ENCODE peak calls at places on chromosomes 7 and 10, in eight cellular contexts. One of them, this sample, is unnamed.

GRCh38 chr7:95621404-95621803 is 25.1 kb upstream of the PDK4 start:
- DNase-seq in ureter: no peak
- DNase-seq in activated CD8-positive, alpha-beta memory T cell treated with anti-CD3 and anti-CD28 coated beads for 24 hours: no peak
- DNase-seq in fibroblast of villous mesenchyme: no peak
- DNase-seq in right atrium auricular region: no peak
- DNase-seq in pancreas: no peak
- DNase-seq in CD8-positive, alpha-beta T cell: no peak
- DNase-seq in stimulated activated CD8-positive, alpha-beta memory T cell treated with anti-CD3 and anti-CD28 coated beads, Interleukin-7, amount 100 ng/mL, for 1 hour: no peak
- DNase-seq in this sample: no peak

GRCh38 chr7:116395125-116395791 is 104.3 kb upstream of the CAV2 start:
- DNase-seq in ureter: no peak
- DNase-seq in activated CD8-positive, alpha-beta memory T cell treated with anti-CD3 and anti-CD28 coated beads for 24 hours: no peak
- DNase-seq in fibroblast of villous mesenchyme: peak; percentile 81
- DNase-seq in right atrium auricular region: no peak
- DNase-seq in pancreas: no peak
- DNase-seq in CD8-positive, alpha-beta T cell: no peak
- DNase-seq in stimulated activated CD8-positive, alpha-beta memory T cell treated with anti-CD3 and anti-CD28 coated beads, Interleukin-7, amount 100 ng/mL, for 1 hour: no peak
- DNase-seq in this sample: peak; percentile 92

GRCh38 chr10:69232252-69232651 is 12.1 kb downstream of the HKDC1 start:
- DNase-seq in ureter: no peak
- DNase-seq in activated CD8-positive, alpha-beta memory T cell treated with anti-CD3 and anti-CD28 coated beads for 24 hours: no peak
- DNase-seq in fibroblast of villous mesenchyme: peak; percentile 68
- DNase-seq in right atrium auricular region: no peak
- DNase-seq in pancreas: no peak
- DNase-seq in CD8-positive, alpha-beta T cell: no peak
- DNase-seq in stimulated activated CD8-positive, alpha-beta memory T cell treated with anti-CD3 and anti-CD28 coated beads, Interleukin-7, amount 100 ng/mL, for 1 hour: no peak
- DNase-seq in this sample: peak; percentile 76

GRCh38 chr7:107785170-107785569 is 17.9 kb downstream of the SLC26A3 start:
- DNase-seq in ureter: no peak
- DNase-seq in activated CD8-positive, alpha-beta memory T cell treated with anti-CD3 and anti-CD28 coated beads for 24 hours: no peak
- DNase-seq in fibroblast of villous mesenchyme: no peak
- DNase-seq in right atrium auricular region: no peak
- DNase-seq in pancreas: no peak
- DNase-seq in CD8-positive, alpha-beta T cell: no peak
- DNase-seq in stimulated activated CD8-positive, alpha-beta memory T cell treated with anti-CD3 and anti-CD28 coated beads, Interleukin-7, amount 100 ng/mL, for 1 hour: no peak
- DNase-seq in this sample: no peak

GRCh38 chr10:98266647-98267046 is 1.3 kb downstream of the LOXL4 start:
- DNase-seq in ureter: no peak
- DNase-seq in activated CD8-positive, alpha-beta memory T cell treated with anti-CD3 and anti-CD28 coated beads for 24 hours: no peak
- DNase-seq in fibroblast of villous mesenchyme: no peak
- DNase-seq in right atrium auricular region: no peak
- DNase-seq in pancreas: no peak
- DNase-seq in CD8-positive, alpha-beta T cell: no peak
- DNase-seq in stimulated activated CD8-positive, alpha-beta memory T cell treated with anti-CD3 and anti-CD28 coated beads, Interleukin-7, amount 100 ng/mL, for 1 hour: no peak
- DNase-seq in this sample: no peak

GRCh38 chr10:60162631-60163030 is 227.0 kb downstream of the ANK3 start:
- DNase-seq in ureter: no peak
- DNase-seq in activated CD8-positive, alpha-beta memory T cell treated with anti-CD3 and anti-CD28 coated beads for 24 hours: no peak
- DNase-seq in fibroblast of villous mesenchyme: no peak
- DNase-seq in right atrium auricular region: no peak
- DNase-seq in pancreas: no peak
- DNase-seq in CD8-positive, alpha-beta T cell: no peak
- DNase-seq in stimulated activated CD8-positive, alpha-beta memory T cell treated with anti-CD3 and anti-CD28 coated beads, Interleukin-7, amount 100 ng/mL, for 1 hour: no peak
- DNase-seq in this sample: no peak

GRCh38 chr7:112654322-112655216 is 135.6 kb downstream of the TMEM168 start:
- DNase-seq in ureter: no peak
- DNase-seq in activated CD8-positive, alpha-beta memory T cell treated with anti-CD3 and anti-CD28 coated beads for 24 hours: no peak
- DNase-seq in fibroblast of villous mesenchyme: peak; percentile 66
- DNase-seq in right atrium auricular region: no peak
- DNase-seq in pancreas: no peak
- DNase-seq in CD8-positive, alpha-beta T cell: no peak
- DNase-seq in stimulated activated CD8-positive, alpha-beta memory T cell treated with anti-CD3 and anti-CD28 coated beads, Interleukin-7, amount 100 ng/mL, for 1 hour: no peak
- DNase-seq in this sample: peak; percentile 9

GRCh38 chr10:21076381-21076780 is 179.3 kb upstream of the NEBL start:
- DNase-seq in ureter: no peak
- DNase-seq in activated CD8-positive, alpha-beta memory T cell treated with anti-CD3 and anti-CD28 coated beads for 24 hours: no peak
- DNase-seq in fibroblast of villous mesenchyme: no peak
- DNase-seq in right atrium auricular region: no peak
- DNase-seq in pancreas: no peak
- DNase-seq in CD8-positive, alpha-beta T cell: no peak
- DNase-seq in stimulated activated CD8-positive, alpha-beta memory T cell treated with anti-CD3 and anti-CD28 coated beads, Interleukin-7, amount 100 ng/mL, for 1 hour: no peak
- DNase-seq in this sample: peak; percentile 84

GRCh38 chr7:132838313-132838712 is 243.6 kb downstream of the CHCHD3 start:
- DNase-seq in ureter: no peak
- DNase-seq in activated CD8-positive, alpha-beta memory T cell treated with anti-CD3 and anti-CD28 coated beads for 24 hours: no peak
- DNase-seq in fibroblast of villous mesenchyme: no peak
- DNase-seq in right atrium auricular region: no peak
- DNase-seq in pancreas: no peak
- DNase-seq in CD8-positive, alpha-beta T cell: no peak
- DNase-seq in stimulated activated CD8-positive, alpha-beta memory T cell treated with anti-CD3 and anti-CD28 coated beads, Interleukin-7, amount 100 ng/mL, for 1 hour: no peak
- DNase-seq in this sample: no peak

GRCh38 chr7:149090397-149091195 is at the start of gene ZNF786:
- DNase-seq in ureter: peak; percentile 88
- DNase-seq in activated CD8-positive, alpha-beta memory T cell treated with anti-CD3 and anti-CD28 coated beads for 24 hours: peak; percentile 97
- DNase-seq in fibroblast of villous mesenchyme: peak; percentile 87
- DNase-seq in right atrium auricular region: peak; percentile 79
- DNase-seq in pancreas: peak; percentile 87
- DNase-seq in CD8-positive, alpha-beta T cell: peak; percentile 88
- DNase-seq in stimulated activated CD8-positive, alpha-beta memory T cell treated with anti-CD3 and anti-CD28 coated beads, Interleukin-7, amount 100 ng/mL, for 1 hour: peak; percentile 79
- DNase-seq in this sample: peak; percentile 82

GRCh38 chr10:97037365-97038361 is 148.1 kb downstream of the SLIT1 start:
- DNase-seq in ureter: peak; percentile 85
- DNase-seq in activated CD8-positive, alpha-beta memory T cell treated with anti-CD3 and anti-CD28 coated beads for 24 hours: peak; percentile 88
- DNase-seq in fibroblast of villous mesenchyme: peak; percentile 72
- DNase-seq in right atrium auricular region: peak; percentile 83
- DNase-seq in pancreas: peak; percentile 88
- DNase-seq in CD8-positive, alpha-beta T cell: peak; percentile 55
- DNase-seq in stimulated activated CD8-positive, alpha-beta memory T cell treated with anti-CD3 and anti-CD28 coated beads, Interleukin-7, amount 100 ng/mL, for 1 hour: peak; percentile 35
- DNase-seq in this sample: peak; percentile 62

GRCh38 chr10:88437411-88437810 is 145.7 kb downstream of the RNLS start:
- DNase-seq in ureter: no peak
- DNase-seq in activated CD8-positive, alpha-beta memory T cell treated with anti-CD3 and anti-CD28 coated beads for 24 hours: no peak
- DNase-seq in fibroblast of villous mesenchyme: peak; percentile 20
- DNase-seq in right atrium auricular region: no peak
- DNase-seq in pancreas: no peak
- DNase-seq in CD8-positive, alpha-beta T cell: no peak
- DNase-seq in stimulated activated CD8-positive, alpha-beta memory T cell treated with anti-CD3 and anti-CD28 coated beads, Interleukin-7, amount 100 ng/mL, for 1 hour: no peak
- DNase-seq in this sample: no peak

GRCh38 chr10:105952153-105952552 is 1212.4 kb downstream of the SORCS1 start:
- DNase-seq in ureter: peak; percentile 44
- DNase-seq in activated CD8-positive, alpha-beta memory T cell treated with anti-CD3 and anti-CD28 coated beads for 24 hours: no peak
- DNase-seq in fibroblast of villous mesenchyme: peak; percentile 37
- DNase-seq in right atrium auricular region: no peak
- DNase-seq in pancreas: peak; percentile 8
- DNase-seq in CD8-positive, alpha-beta T cell: no peak
- DNase-seq in stimulated activated CD8-positive, alpha-beta memory T cell treated with anti-CD3 and anti-CD28 coated beads, Interleukin-7, amount 100 ng/mL, for 1 hour: no peak
- DNase-seq in this sample: peak; percentile 72

GRCh38 chr7:30468791-30469190 is 9.8 kb downstream of the NOD1 start:
- DNase-seq in ureter: no peak
- DNase-seq in activated CD8-positive, alpha-beta memory T cell treated with anti-CD3 and anti-CD28 coated beads for 24 hours: peak; percentile 45
- DNase-seq in fibroblast of villous mesenchyme: peak; percentile 90
- DNase-seq in right atrium auricular region: peak; percentile 75
- DNase-seq in pancreas: no peak
- DNase-seq in CD8-positive, alpha-beta T cell: no peak
- DNase-seq in stimulated activated CD8-positive, alpha-beta memory T cell treated with anti-CD3 and anti-CD28 coated beads, Interleukin-7, amount 100 ng/mL, for 1 hour: no peak
- DNase-seq in this sample: peak; percentile 97

GRCh38 chr7:1810961-1811849 is 141.1 kb downstream of the ELFN1 start:
- DNase-seq in ureter: peak; percentile 35
- DNase-seq in activated CD8-positive, alpha-beta memory T cell treated with anti-CD3 and anti-CD28 coated beads for 24 hours: peak; percentile 54
- DNase-seq in fibroblast of villous mesenchyme: peak; percentile 35
- DNase-seq in right atrium auricular region: peak; percentile 52
- DNase-seq in pancreas: no peak
- DNase-seq in CD8-positive, alpha-beta T cell: no peak
- DNase-seq in stimulated activated CD8-positive, alpha-beta memory T cell treated with anti-CD3 and anti-CD28 coated beads, Interleukin-7, amount 100 ng/mL, for 1 hour: no peak
- DNase-seq in this sample: no peak

GRCh38 chr10:109881481-109881880 is 41.8 kb downstream of the XPNPEP1 start:
- DNase-seq in ureter: no peak
- DNase-seq in activated CD8-positive, alpha-beta memory T cell treated with anti-CD3 and anti-CD28 coated beads for 24 hours: no peak
- DNase-seq in fibroblast of villous mesenchyme: no peak
- DNase-seq in right atrium auricular region: no peak
- DNase-seq in pancreas: no peak
- DNase-seq in CD8-positive, alpha-beta T cell: no peak
- DNase-seq in stimulated activated CD8-positive, alpha-beta memory T cell treated with anti-CD3 and anti-CD28 coated beads, Interleukin-7, amount 100 ng/mL, for 1 hour: no peak
- DNase-seq in this sample: no peak

GRCh38 chr7:50073093-50073492 is 20.0 kb downstream of the ZPBP start:
- DNase-seq in ureter: no peak
- DNase-seq in activated CD8-positive, alpha-beta memory T cell treated with anti-CD3 and anti-CD28 coated beads for 24 hours: no peak
- DNase-seq in fibroblast of villous mesenchyme: no peak
- DNase-seq in right atrium auricular region: no peak
- DNase-seq in pancreas: no peak
- DNase-seq in CD8-positive, alpha-beta T cell: no peak
- DNase-seq in stimulated activated CD8-positive, alpha-beta memory T cell treated with anti-CD3 and anti-CD28 coated beads, Interleukin-7, amount 100 ng/mL, for 1 hour: no peak
- DNase-seq in this sample: no peak

GRCh38 chr10:117419921-117420320 is 44.7 kb upstream of the PDZD8 start:
- DNase-seq in ureter: no peak
- DNase-seq in activated CD8-positive, alpha-beta memory T cell treated with anti-CD3 and anti-CD28 coated beads for 24 hours: no peak
- DNase-seq in fibroblast of villous mesenchyme: no peak
- DNase-seq in right atrium auricular region: no peak
- DNase-seq in pancreas: no peak
- DNase-seq in CD8-positive, alpha-beta T cell: no peak
- DNase-seq in stimulated activated CD8-positive, alpha-beta memory T cell treated with anti-CD3 and anti-CD28 coated beads, Interleukin-7, amount 100 ng/mL, for 1 hour: no peak
- DNase-seq in this sample: no peak

GRCh38 chr10:44186150-44186549 is 198.7 kb downstream of the CXCL12 start:
- DNase-seq in ureter: no peak
- DNase-seq in activated CD8-positive, alpha-beta memory T cell treated with anti-CD3 and anti-CD28 coated beads for 24 hours: no peak
- DNase-seq in fibroblast of villous mesenchyme: peak; percentile 56
- DNase-seq in right atrium auricular region: no peak
- DNase-seq in pancreas: no peak
- DNase-seq in CD8-positive, alpha-beta T cell: no peak
- DNase-seq in stimulated activated CD8-positive, alpha-beta memory T cell treated with anti-CD3 and anti-CD28 coated beads, Interleukin-7, amount 100 ng/mL, for 1 hour: no peak
- DNase-seq in this sample: no peak

GRCh38 chr10:110358869-110359629 is 54.3 kb upstream of the SMNDC1 start:
- DNase-seq in ureter: no peak
- DNase-seq in activated CD8-positive, alpha-beta memory T cell treated with anti-CD3 and anti-CD28 coated beads for 24 hours: no peak
- DNase-seq in fibroblast of villous mesenchyme: no peak
- DNase-seq in right atrium auricular region: no peak
- DNase-seq in pancreas: peak; percentile 62
- DNase-seq in CD8-positive, alpha-beta T cell: no peak
- DNase-seq in stimulated activated CD8-positive, alpha-beta memory T cell treated with anti-CD3 and anti-CD28 coated beads, Interleukin-7, amount 100 ng/mL, for 1 hour: no peak
- DNase-seq in this sample: no peak

GRCh38 chr7:42945821-42946615 is 13.8 kb downstream of the MRPL32 start:
- DNase-seq in ureter: no peak
- DNase-seq in activated CD8-positive, alpha-beta memory T cell treated with anti-CD3 and anti-CD28 coated beads for 24 hours: no peak
- DNase-seq in fibroblast of villous mesenchyme: peak; percentile 15
- DNase-seq in right atrium auricular region: no peak
- DNase-seq in pancreas: no peak
- DNase-seq in CD8-positive, alpha-beta T cell: no peak
- DNase-seq in stimulated activated CD8-positive, alpha-beta memory T cell treated with anti-CD3 and anti-CD28 coated beads, Interleukin-7, amount 100 ng/mL, for 1 hour: no peak
- DNase-seq in this sample: no peak

GRCh38 chr7:39888171-39888853 is 61.7 kb upstream of the CDK13 start:
- DNase-seq in ureter: no peak
- DNase-seq in activated CD8-positive, alpha-beta memory T cell treated with anti-CD3 and anti-CD28 coated beads for 24 hours: no peak
- DNase-seq in fibroblast of villous mesenchyme: no peak
- DNase-seq in right atrium auricular region: no peak
- DNase-seq in pancreas: no peak
- DNase-seq in CD8-positive, alpha-beta T cell: no peak
- DNase-seq in stimulated activated CD8-positive, alpha-beta memory T cell treated with anti-CD3 and anti-CD28 coated beads, Interleukin-7, amount 100 ng/mL, for 1 hour: no peak
- DNase-seq in this sample: no peak

GRCh38 chr10:113011592-113012374 is 61.7 kb downstream of the TCF7L2 start:
- DNase-seq in ureter: no peak
- DNase-seq in activated CD8-positive, alpha-beta memory T cell treated with anti-CD3 and anti-CD28 coated beads for 24 hours: no peak
- DNase-seq in fibroblast of villous mesenchyme: no peak
- DNase-seq in right atrium auricular region: no peak
- DNase-seq in pancreas: no peak
- DNase-seq in CD8-positive, alpha-beta T cell: no peak
- DNase-seq in stimulated activated CD8-positive, alpha-beta memory T cell treated with anti-CD3 and anti-CD28 coated beads, Interleukin-7, amount 100 ng/mL, for 1 hour: no peak
- DNase-seq in this sample: no peak

GRCh38 chr7:23712368-23713284 is 2.6 kb downstream of the STK31 start:
- DNase-seq in ureter: no peak
- DNase-seq in activated CD8-positive, alpha-beta memory T cell treated with anti-CD3 and anti-CD28 coated beads for 24 hours: no peak
- DNase-seq in fibroblast of villous mesenchyme: peak; percentile 77
- DNase-seq in right atrium auricular region: no peak
- DNase-seq in pancreas: no peak
- DNase-seq in CD8-positive, alpha-beta T cell: no peak
- DNase-seq in stimulated activated CD8-positive, alpha-beta memory T cell treated with anti-CD3 and anti-CD28 coated beads, Interleukin-7, amount 100 ng/mL, for 1 hour: no peak
- DNase-seq in this sample: peak; percentile 71

GRCh38 chr7:42106562-42106961 is 130.4 kb downstream of the GLI3 start:
- DNase-seq in ureter: no peak
- DNase-seq in activated CD8-positive, alpha-beta memory T cell treated with anti-CD3 and anti-CD28 coated beads for 24 hours: no peak
- DNase-seq in fibroblast of villous mesenchyme: no peak
- DNase-seq in right atrium auricular region: no peak
- DNase-seq in pancreas: no peak
- DNase-seq in CD8-positive, alpha-beta T cell: no peak
- DNase-seq in stimulated activated CD8-positive, alpha-beta memory T cell treated with anti-CD3 and anti-CD28 coated beads, Interleukin-7, amount 100 ng/mL, for 1 hour: no peak
- DNase-seq in this sample: peak; percentile 54

GRCh38 chr7:81618400-81619014 is 151.3 kb downstream of the HGF start:
- DNase-seq in ureter: no peak
- DNase-seq in activated CD8-positive, alpha-beta memory T cell treated with anti-CD3 and anti-CD28 coated beads for 24 hours: no peak
- DNase-seq in fibroblast of villous mesenchyme: peak; percentile 96
- DNase-seq in right atrium auricular region: no peak
- DNase-seq in pancreas: no peak
- DNase-seq in CD8-positive, alpha-beta T cell: no peak
- DNase-seq in stimulated activated CD8-positive, alpha-beta memory T cell treated with anti-CD3 and anti-CD28 coated beads, Interleukin-7, amount 100 ng/mL, for 1 hour: no peak
- DNase-seq in this sample: peak; percentile 94

GRCh38 chr7:141550694-141551079 is 523 bp upstream of the AGK start:
- DNase-seq in ureter: peak; percentile 41
- DNase-seq in activated CD8-positive, alpha-beta memory T cell treated with anti-CD3 and anti-CD28 coated beads for 24 hours: no peak
- DNase-seq in fibroblast of villous mesenchyme: no peak
- DNase-seq in right atrium auricular region: no peak
- DNase-seq in pancreas: peak; percentile 15
- DNase-seq in CD8-positive, alpha-beta T cell: no peak
- DNase-seq in stimulated activated CD8-positive, alpha-beta memory T cell treated with anti-CD3 and anti-CD28 coated beads, Interleukin-7, amount 100 ng/mL, for 1 hour: no peak
- DNase-seq in this sample: no peak

GRCh38 chr7:75639893-75640600 is 98.7 kb downstream of the HIP1 start:
- DNase-seq in ureter: no peak
- DNase-seq in activated CD8-positive, alpha-beta memory T cell treated with anti-CD3 and anti-CD28 coated beads for 24 hours: no peak
- DNase-seq in fibroblast of villous mesenchyme: no peak
- DNase-seq in right atrium auricular region: no peak
- DNase-seq in pancreas: no peak
- DNase-seq in CD8-positive, alpha-beta T cell: no peak
- DNase-seq in stimulated activated CD8-positive, alpha-beta memory T cell treated with anti-CD3 and anti-CD28 coated beads, Interleukin-7, amount 100 ng/mL, for 1 hour: no peak
- DNase-seq in this sample: no peak

GRCh38 chr7:405489-406211 is 114.0 kb downstream of the PDGFA start:
- DNase-seq in ureter: no peak
- DNase-seq in activated CD8-positive, alpha-beta memory T cell treated with anti-CD3 and anti-CD28 coated beads for 24 hours: no peak
- DNase-seq in fibroblast of villous mesenchyme: no peak
- DNase-seq in right atrium auricular region: no peak
- DNase-seq in pancreas: no peak
- DNase-seq in CD8-positive, alpha-beta T cell: no peak
- DNase-seq in stimulated activated CD8-positive, alpha-beta memory T cell treated with anti-CD3 and anti-CD28 coated beads, Interleukin-7, amount 100 ng/mL, for 1 hour: no peak
- DNase-seq in this sample: no peak

GRCh38 chr7:31125171-31125570 is 73.1 kb downstream of the ADCYAP1R1 start:
- DNase-seq in ureter: peak; percentile 27
- DNase-seq in activated CD8-positive, alpha-beta memory T cell treated with anti-CD3 and anti-CD28 coated beads for 24 hours: no peak
- DNase-seq in fibroblast of villous mesenchyme: no peak
- DNase-seq in right atrium auricular region: peak; percentile 53
- DNase-seq in pancreas: no peak
- DNase-seq in CD8-positive, alpha-beta T cell: no peak
- DNase-seq in stimulated activated CD8-positive, alpha-beta memory T cell treated with anti-CD3 and anti-CD28 coated beads, Interleukin-7, amount 100 ng/mL, for 1 hour: no peak
- DNase-seq in this sample: no peak

GRCh38 chr10:34323197-34323596 is 491.9 kb downstream of the PARD3 start:
- DNase-seq in ureter: no peak
- DNase-seq in activated CD8-positive, alpha-beta memory T cell treated with anti-CD3 and anti-CD28 coated beads for 24 hours: no peak
- DNase-seq in fibroblast of villous mesenchyme: no peak
- DNase-seq in right atrium auricular region: no peak
- DNase-seq in pancreas: no peak
- DNase-seq in CD8-positive, alpha-beta T cell: no peak
- DNase-seq in stimulated activated CD8-positive, alpha-beta memory T cell treated with anti-CD3 and anti-CD28 coated beads, Interleukin-7, amount 100 ng/mL, for 1 hour: no peak
- DNase-seq in this sample: no peak

GRCh38 chr10:116470768-116471415 is 43.2 kb downstream of the PNLIPRP3 start:
- DNase-seq in ureter: no peak
- DNase-seq in activated CD8-positive, alpha-beta memory T cell treated with anti-CD3 and anti-CD28 coated beads for 24 hours: no peak
- DNase-seq in fibroblast of villous mesenchyme: no peak
- DNase-seq in right atrium auricular region: no peak
- DNase-seq in pancreas: peak; percentile 66
- DNase-seq in CD8-positive, alpha-beta T cell: no peak
- DNase-seq in stimulated activated CD8-positive, alpha-beta memory T cell treated with anti-CD3 and anti-CD28 coated beads, Interleukin-7, amount 100 ng/mL, for 1 hour: no peak
- DNase-seq in this sample: peak; percentile 42

GRCh38 chr7:67413670-67414069 is 417.0 kb downstream of the TYW1 start:
- DNase-seq in ureter: no peak
- DNase-seq in activated CD8-positive, alpha-beta memory T cell treated with anti-CD3 and anti-CD28 coated beads for 24 hours: no peak
- DNase-seq in fibroblast of villous mesenchyme: no peak
- DNase-seq in right atrium auricular region: no peak
- DNase-seq in pancreas: no peak
- DNase-seq in CD8-positive, alpha-beta T cell: no peak
- DNase-seq in stimulated activated CD8-positive, alpha-beta memory T cell treated with anti-CD3 and anti-CD28 coated beads, Interleukin-7, amount 100 ng/mL, for 1 hour: no peak
- DNase-seq in this sample: no peak

GRCh38 chr10:130927157-130927556 is 384.4 kb downstream of the TCERG1L start:
- DNase-seq in ureter: no peak
- DNase-seq in activated CD8-positive, alpha-beta memory T cell treated with anti-CD3 and anti-CD28 coated beads for 24 hours: no peak
- DNase-seq in fibroblast of villous mesenchyme: no peak
- DNase-seq in right atrium auricular region: no peak
- DNase-seq in pancreas: no peak
- DNase-seq in CD8-positive, alpha-beta T cell: no peak
- DNase-seq in stimulated activated CD8-positive, alpha-beta memory T cell treated with anti-CD3 and anti-CD28 coated beads, Interleukin-7, amount 100 ng/mL, for 1 hour: no peak
- DNase-seq in this sample: no peak